ENCODE peak calls at places on chromosome 12, in nine cellular contexts. I is heart right ventricle; D is CD8-positive, alpha-beta T cell; A is HCT116; B is right cardiac atrium; R is cardiac muscle cell; P is aorta; N is small intestine; C is IMR-90. J is an unnamed sample. For H3K4me1, the result is how much of the 10 kb centered on the place peaks cover.

GRCh38 chr12:101892794-101893193 is 15.4 kb downstream of the DRAM1 start:
- DNase-seq in I (no peak), D (no peak), A (no peak), B (no peak), R (no peak), P (no peak), N (no peak), C (no peak), J (no peak)

GRCh38 chr12:32603858-32604257 is 75.2 kb upstream of the DNM1L start:
- DNase-seq in I (no peak), D (no peak), A (no peak), B (no peak), R (peak), P (no peak), N (no peak), C (peak), J (no peak)

GRCh38 chr12:84982888-84983287 is 53.2 kb downstream of the TSPAN19 start:
- DNase-seq in I (no peak), D (no peak), A (no peak), B (no peak), R (no peak), P (no peak), N (no peak), C (no peak), J (no peak)

GRCh38 chr12:125503128-125503527 is 437.9 kb downstream of the AACS start:
- DNase-seq in I (no peak), D (no peak), A (no peak), B (no peak), R (no peak), P (no peak), N (no peak), C (no peak), J (no peak)

GRCh38 chr12:126191037-126191891 is 1126.0 kb downstream of the AACS start:
- DNase-seq in I (no peak), D (no peak), A (no peak), B (peak), R (peak), P (no peak), N (no peak), C (no peak), J (peak)

GRCh38 chr12:123767613-123768012 is 5.5 kb downstream of the DNAH10 start:
- DNase-seq in I (no peak), D (no peak), A (no peak), B (no peak), R (no peak), P (no peak), N (no peak), C (no peak), J (no peak)

GRCh38 chr12:50055831-50056628 is 1.4 kb upstream of the ASIC1 start:
- DNase-seq in I (peak), D (peak), A (peak), B (no peak), R (peak), P (peak), N (peak), C (peak), J (peak)

GRCh38 chr12:96850676-96851075 is 56.4 kb upstream of the NEDD1 start:
- DNase-seq in I (no peak), D (no peak), A (no peak), B (no peak), R (no peak), P (no peak), N (no peak), C (no peak), J (no peak)

GRCh38 chr12:25830456-25830855 is 128.0 kb upstream of the RASSF8 start:
- DNase-seq in I (no peak), D (no peak), A (no peak), B (no peak), R (no peak), P (no peak), N (no peak), C (no peak), J (no peak)

GRCh38 chr12:121345151-121345810 is 6.9 kb downstream of the ANAPC5 start:
- DNase-seq in I (no peak), D (no peak), A (no peak), B (no peak), R (no peak), P (no peak), N (no peak), C (no peak), J (no peak)

GRCh38 chr12:121461048-121461447 is 61.1 kb downstream of the RNF34 start:
- DNase-seq in I (no peak), D (no peak), A (no peak), B (no peak), R (no peak), P (no peak), N (no peak), C (no peak), J (no peak)

GRCh38 chr12:83016226-83016835 is 329.6 kb downstream of the TMTC2 start:
- DNase-seq in I (peak), D (no peak), A (peak), B (no peak), R (peak), P (no peak), N (peak), C (peak), J (no peak)

GRCh38 chr12:26648584-26648983 is 184.4 kb downstream of the ITPR2 start:
- DNase-seq in I (no peak), D (no peak), A (no peak), B (no peak), R (peak), P (no peak), N (no peak), C (peak), J (no peak)

GRCh38 chr12:113796852-113797534 is 169.1 kb downstream of the RBM19 start:
- DNase-seq in I (no peak), D (no peak), A (no peak), B (no peak), R (no peak), P (no peak), N (no peak), C (no peak), J (no peak)

GRCh38 chr12:12224240-12224940 is 42.5 kb downstream of the LRP6 start:
- DNase-seq in I (no peak), D (no peak), A (no peak), B (no peak), R (peak), P (no peak), N (no peak), C (peak), J (no peak)

GRCh38 chr12:87150969-87151662 is 878.1 kb downstream of the C12orf50 start:
- DNase-seq in I (no peak), D (no peak), A (no peak), B (peak), R (no peak), P (no peak), N (no peak), C (no peak), J (no peak)

GRCh38 chr12:12717586-12718381 is 616 bp downstream of the CDKN1B start:
- DNase-seq in I (peak), D (peak), A (no peak), B (peak), R (peak), P (peak), N (peak), C (no peak), J (peak)

GRCh38 chr12:80937391-80938238 is at the start of gene LIN7A:
- DNase-seq in I (peak), D (no peak), A (no peak), B (peak), R (peak), P (peak), N (no peak), C (peak), J (no peak)

GRCh38 chr12:11729439-11730150 is 80.1 kb downstream of the ETV6 start:
- DNase-seq in I (no peak), D (no peak), A (no peak), B (no peak), R (no peak), P (no peak), N (peak), C (no peak), J (no peak)

GRCh38 chr12:122946690-122947271 is 19.5 kb downstream of the ABCB9 start:
- DNase-seq in I (peak), D (peak), A (peak), B (peak), R (peak), P (peak), N (peak), C (peak), J (peak)

GRCh38 chr12:76554411-76555225 is 5.0 kb downstream of the OSBPL8 start:
- DNase-seq in I (no peak), D (no peak), A (no peak), B (no peak), R (no peak), P (no peak), N (no peak), C (no peak), J (no peak)

GRCh38 chr12:20367731-20368652 is at the start of gene PDE3A:
- DNase-seq in I (peak), D (no peak), A (peak), B (peak), R (peak), P (peak), N (peak), C (peak), J (peak)

GRCh38 chr12:32048791-32049190 is 57.9 kb upstream of the BICD1 start:
- DNase-seq in I (no peak), D (no peak), A (no peak), B (no peak), R (no peak), P (no peak), N (no peak), C (no peak), J (no peak)

GRCh38 chr12:6786416-6787094 is 2.8 kb upstream of the CD4 start:
- DNase-seq in I (no peak), D (no peak), A (no peak), B (no peak), R (no peak), P (no peak), N (no peak), C (no peak), J (no peak)

GRCh38 chr12:111443086-111443485 is 37.4 kb downstream of the SH2B3 start:
- DNase-seq in I (no peak), D (no peak), A (no peak), B (no peak), R (no peak), P (no peak), N (no peak), C (no peak), J (no peak)

GRCh38 chr12:70828391-70828790 is 92.1 kb downstream of the PTPRR start:
- DNase-seq in I (no peak), D (no peak), A (no peak), B (no peak), R (no peak), P (no peak), N (no peak), C (no peak), J (no peak)

GRCh38 chr12:12839886-12840285 is 26.7 kb downstream of the DDX47 start:
- DNase-seq in I (no peak), D (no peak), A (peak), B (peak), R (peak), P (peak), N (peak), C (peak), J (peak)

GRCh38 chr12:112148031-112148513 is 22.7 kb downstream of the TRAFD1 start:
- DNase-seq in I (no peak), D (no peak), A (no peak), B (no peak), R (peak), P (no peak), N (no peak), C (peak), J (no peak)

GRCh38 chr12:107264667-107265066 is 171.3 kb upstream of the CRY1 start:
- DNase-seq in I (no peak), D (no peak), A (no peak), B (no peak), R (no peak), P (no peak), N (no peak), C (no peak), J (no peak)

GRCh38 chr12:96219700-96220206 is 25.6 kb downstream of the ELK3 start:
- DNase-seq in I (no peak), D (no peak), A (peak), B (no peak), R (peak), P (peak), N (no peak), C (peak), J (peak)

GRCh38 chr12:49970030-49970429 is 2.7 kb upstream of the AQP6 start:
- DNase-seq in I (no peak), D (no peak), A (no peak), B (no peak), R (no peak), P (no peak), N (no peak), C (no peak), J (no peak)

GRCh38 chr12:8687846-8688601 is 9.8 kb upstream of the RIMKLB start:
- DNase-seq in I (peak), D (no peak), A (peak), B (no peak), R (peak), P (peak), N (peak), C (peak), J (no peak)

GRCh38 chr12:113980537-113981337 is 14.6 kb upstream of the RBM19 start:
- DNase-seq in I (no peak), D (peak), A (peak), B (no peak), R (peak), P (no peak), N (peak), C (peak), J (peak)

DNA sequence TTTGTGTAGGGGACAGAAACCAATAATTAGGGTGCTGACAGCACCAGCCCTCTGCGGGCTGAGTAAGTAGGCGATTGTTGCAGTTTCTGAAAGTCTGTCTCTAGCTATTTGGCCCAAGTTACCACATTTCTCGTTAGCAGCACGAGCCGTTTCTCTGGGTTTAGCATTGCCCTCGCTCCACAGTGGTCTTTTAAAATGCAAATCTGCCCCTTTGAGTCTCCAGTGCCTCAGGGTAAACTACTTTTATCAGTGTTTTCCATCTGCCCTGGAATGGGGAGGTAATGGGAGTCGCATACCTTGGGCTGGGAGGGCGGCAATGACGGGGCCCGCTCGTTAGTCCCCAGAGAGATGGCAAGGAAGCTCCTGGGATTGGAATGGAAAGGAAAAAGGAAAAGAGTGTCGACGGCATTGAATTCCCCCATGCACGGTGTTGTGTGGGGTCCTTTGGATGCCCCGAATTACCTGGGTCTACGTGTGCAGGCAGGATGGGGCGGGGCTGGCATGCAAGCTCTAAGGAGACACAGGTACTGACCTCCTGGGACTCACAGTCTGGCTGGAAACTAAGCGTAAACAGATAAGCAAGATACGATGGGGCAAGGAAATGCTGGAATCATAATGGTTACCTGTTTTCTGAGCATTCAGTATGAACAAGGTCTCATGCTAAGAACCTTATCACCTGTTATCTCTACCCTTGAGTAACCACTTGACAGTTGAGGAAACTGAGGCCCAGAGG is 131.8 kb upstream of the MAP1LC3B2 start:
- DNase-seq in I (no peak), D (no peak), A (peak), B (no peak), R (peak), P (no peak), N (no peak), C (no peak), J (no peak)
- H3K4me3 ChIP-seq in I (no peak), D (no peak), A (peak), B (no peak), R (no peak), P (no peak), N (no peak), C (no peak), J (no peak)

GRCh38 chr12:108792361-108793292 is 61.3 kb upstream of the CORO1C start:
- DNase-seq in I (no peak), D (no peak), A (no peak), B (no peak), R (no peak), P (no peak), N (no peak), C (no peak), J (no peak)
- H3K27ac ChIP-seq in I (peak), D (no peak), A (no peak), B (peak), R (no peak), P (no peak), N (no peak), C (peak), J (no peak)

GRCh38 chr12:79887912-79888311 is 47.0 kb downstream of the PPP1R12A start:
- DNase-seq in I (no peak), D (no peak), A (no peak), B (no peak), R (no peak), P (no peak), N (no peak), C (no peak), J (no peak)
- H3K4me1 ChIP-seq in I (under half), D (under half), A (under half), B (under half), R (under half), P (under half), N (under half), C (under half), J (under half)

GRCh38 chr12:22938323-22938722 is 313.4 kb downstream of the ETNK1 start:
- DNase-seq in I (no peak), D (no peak), A (no peak), B (no peak), R (no peak), P (no peak), N (no peak), C (no peak), J (no peak)

GRCh38 chr12:22935090-22935489 is 310.1 kb downstream of the ETNK1 start:
- DNase-seq in I (peak), D (no peak), A (no peak), B (peak), R (no peak), P (no peak), N (no peak), C (no peak), J (no peak)

DNA sequence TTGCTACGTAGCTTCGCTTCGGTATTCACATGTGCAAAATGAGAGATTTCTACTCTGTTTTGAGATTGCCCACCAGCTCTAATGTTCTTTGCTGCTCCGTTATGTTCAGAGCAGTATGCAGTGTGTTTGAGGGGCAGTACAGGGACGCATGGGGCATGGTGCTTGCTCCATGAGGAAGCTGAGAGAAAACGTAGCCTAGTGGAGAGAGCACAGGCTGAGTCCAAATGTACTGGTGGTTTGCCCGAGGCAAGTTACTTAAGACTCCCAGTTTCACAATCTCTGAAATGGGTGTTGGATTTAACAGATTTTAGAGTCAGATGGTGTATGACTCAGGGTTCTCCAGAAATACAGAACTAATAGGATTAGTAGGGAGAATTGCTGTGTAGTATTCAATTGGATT is 310.5 kb downstream of the ETNK1 start:
- DNase-seq in I (no peak), D (no peak), A (no peak), B (no peak), R (no peak), P (no peak), N (no peak), C (no peak), J (no peak)
- H3K4me3 ChIP-seq in I (no peak), D (no peak), A (no peak), B (no peak), R (no peak), P (no peak), N (no peak), C (no peak), J (no peak)

DNA sequence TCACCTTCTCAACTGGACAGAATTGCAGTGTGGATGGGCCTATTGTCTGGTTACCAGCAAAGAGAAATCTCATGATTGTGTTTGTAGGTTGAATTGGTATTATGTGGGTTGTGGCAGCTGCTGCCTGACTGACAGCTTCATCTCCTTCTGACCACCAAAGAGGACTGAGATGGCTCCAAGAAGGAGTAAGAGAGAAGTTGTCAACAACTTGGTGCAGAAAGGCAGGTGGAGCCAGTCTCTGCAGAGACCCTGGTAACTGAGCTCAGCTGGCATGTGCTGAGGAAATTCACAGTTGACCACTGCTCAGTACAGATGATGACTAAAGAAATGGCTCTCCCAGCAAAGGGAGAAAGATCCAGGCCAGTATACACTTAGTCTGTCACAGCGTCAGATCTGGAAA is 240.0 kb upstream of the AMIGO2 start:
- DNase-seq in I (no peak), D (no peak), A (no peak), B (no peak), R (no peak), P (no peak), N (no peak), C (no peak), J (no peak)
- H3K27ac ChIP-seq in I (no peak), D (no peak), A (no peak), B (no peak), R (no peak), P (no peak), N (no peak), C (no peak), J (no peak)

DNA sequence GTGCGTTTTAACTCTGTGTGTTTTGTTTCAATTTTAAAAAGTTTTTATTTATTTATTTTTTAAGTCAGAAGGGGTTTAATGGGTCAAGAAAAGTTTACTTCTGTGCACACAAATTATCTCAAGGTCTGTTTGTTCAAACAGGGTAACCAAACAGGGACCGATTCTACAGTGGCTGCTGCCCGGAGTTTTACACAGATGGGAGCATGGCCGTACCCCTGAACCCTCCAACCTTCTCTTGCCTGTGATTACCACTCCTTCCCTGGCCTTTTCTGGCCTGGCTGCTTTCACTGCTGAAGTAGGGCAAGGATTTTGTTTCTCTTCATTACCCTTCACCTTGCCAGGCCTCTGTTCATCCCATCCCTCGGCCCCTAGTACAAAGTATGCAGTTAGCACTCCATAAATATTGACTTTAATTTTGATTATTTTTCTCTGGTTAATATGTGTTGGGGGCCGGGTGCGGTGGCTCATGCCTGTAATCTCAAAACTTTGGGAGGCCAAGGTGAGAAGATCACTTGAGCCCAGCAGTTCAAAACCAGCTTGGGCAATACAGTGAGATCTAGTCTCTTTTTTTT is 15.8 kb upstream of the FBXL14 start:
- DNase-seq in I (no peak), D (no peak), A (no peak), B (no peak), R (no peak), P (no peak), N (no peak), C (no peak), J (no peak)
- H3K4me1 ChIP-seq in I (under half), D (under half), A (under half), B (under half), R (under half), P (under half), N (under half), C (under half), J (under half)

J was measured in Peyer's patch.